ENCODE peak calls at places on chromosomes 5 and 9, in seven cellular contexts. O is CD4-positive, alpha-beta T cell; D is right atrium auricular region; G is neural crest cell; W is fibroblast of the aortic adventitia; A is type B pancreatic cell; E is foreskin fibroblast. F is an unnamed sample.

GRCh38 chr9:134887219-134887618 is 6.6 kb downstream of the FCN2 start:
- DNase-seq in O (no peak), E (no peak), G (no peak), A (no peak), D (no peak), W (no peak), F (no peak)

GRCh38 chr9:124054671-124055212 is 43.2 kb downstream of the LHX2 start:
- DNase-seq in A (no peak), E (peak), G (no peak), D (no peak), O (no peak), W (peak), F (peak)

GRCh38 chr5:57662991-57663390 is 180.4 kb upstream of the ACTBL2 start:
- DNase-seq in O (no peak), A (no peak), G (no peak), E (peak), W (peak), D (no peak), F (no peak)

GRCh38 chr9:85115473-85115872 is 445.9 kb downstream of the NTRK2 start:
- DNase-seq in G (no peak), W (no peak), E (no peak), A (no peak), D (no peak), O (no peak), F (no peak)

GRCh38 chr5:23164971-23165370 is 311.8 kb upstream of the CDH12 start:
- DNase-seq in E (no peak), O (no peak), G (no peak), D (no peak), A (no peak), W (no peak), F (no peak)

GRCh38 chr5:57486206-57486605 is 3.6 kb upstream of the ACTBL2 start:
- DNase-seq in W (no peak), A (no peak), E (no peak), G (no peak), D (no peak), O (no peak), F (no peak)

GRCh38 chr5:79055017-79055416 is 14.5 kb downstream of the DMGDH start:
- DNase-seq in G (no peak), O (no peak), A (no peak), E (no peak), D (no peak), W (no peak), F (no peak)

GRCh38 chr5:109053995-109054417 is 306.3 kb downstream of the FER start:
- DNase-seq in W (peak), E (peak), G (no peak), O (no peak), A (no peak), D (no peak), F (no peak)

GRCh38 chr9:81575976-81576375 is 113.4 kb downstream of the TLE1 start:
- DNase-seq in E (peak), D (no peak), A (no peak), W (peak), G (no peak), O (no peak), F (no peak)

GRCh38 chr5:83342475-83342874 is 129.1 kb upstream of the VCAN start:
- DNase-seq in D (no peak), E (no peak), W (peak), G (no peak), O (no peak), A (no peak), F (no peak)

GRCh38 chr5:111551569-111552275 is 39.4 kb upstream of the STARD4 start:
- DNase-seq in G (no peak), O (no peak), A (no peak), W (no peak), D (no peak), E (peak), F (no peak)

GRCh38 chr9:114207034-114207815 is 51.9 kb downstream of the COL27A1 start:
- DNase-seq in A (no peak), E (peak), G (no peak), W (no peak), O (no peak), D (no peak), F (no peak)

GRCh38 chr5:96546120-96546519 is 113.1 kb upstream of the PCSK1 start:
- DNase-seq in O (no peak), W (no peak), D (no peak), A (no peak), G (no peak), E (no peak), F (no peak)

GRCh38 chr5:180305481-180305880 is 13.6 kb upstream of the MAPK9 start:
- DNase-seq in W (no peak), G (no peak), D (no peak), E (no peak), A (no peak), O (no peak), F (no peak)

GRCh38 chr5:180787025-180787424 is 15.6 kb downstream of the MGAT1 start:
- DNase-seq in E (no peak), O (no peak), W (no peak), G (no peak), A (no peak), D (no peak), F (no peak)

GRCh38 chr5:91383956-91384300 is 811 bp upstream of the ARRDC3 start:
- DNase-seq in E (peak), G (peak), W (peak), A (no peak), O (no peak), D (no peak), F (no peak)

GRCh38 chr9:15416880-15417279 is 5.8 kb upstream of the SNAPC3 start:
- DNase-seq in W (peak), E (peak), G (no peak), D (no peak), A (no peak), O (peak), F (peak)

GRCh38 chr5:9534881-9535517 is 10.9 kb downstream of the SEMA5A start:
- DNase-seq in O (no peak), W (peak), A (no peak), D (no peak), E (no peak), G (no peak), F (no peak)

GRCh38 chr5:169656125-169656990 is 19.3 kb downstream of the DOCK2 start:
- DNase-seq in G (no peak), O (no peak), D (no peak), A (no peak), E (peak), W (peak), F (peak)

GRCh38 chr5:172412724-172413260 is 41.5 kb downstream of the SH3PXD2B start:
- DNase-seq in G (no peak), E (peak), O (no peak), D (peak), A (no peak), W (peak), F (peak)

GRCh38 chr5:80711938-80712337 is 57.2 kb upstream of the DHFR start:
- DNase-seq in A (no peak), E (peak), G (peak), O (no peak), D (no peak), W (peak), F (peak)

GRCh38 chr9:70964861-70965260 is 156.6 kb downstream of the TRPM3 start:
- DNase-seq in W (peak), E (no peak), A (no peak), D (no peak), G (no peak), O (no peak), F (no peak)

GRCh38 chr5:104909803-104910202 is 1347.2 kb upstream of the NUDT12 start:
- DNase-seq in D (no peak), O (no peak), W (no peak), A (no peak), E (no peak), G (no peak), F (no peak)

GRCh38 chr5:106827061-106827460 is 843.7 kb downstream of the EFNA5 start:
- DNase-seq in W (no peak), A (no peak), E (peak), O (no peak), G (no peak), D (no peak), F (no peak)

GRCh38 chr9:35827486-35827885 is 1.0 kb downstream of the FAM221B start:
- DNase-seq in D (no peak), A (no peak), E (peak), O (no peak), G (no peak), W (peak), F (no peak)

GRCh38 chr5:3197699-3198098 is 397.9 kb upstream of the IRX1 start:
- DNase-seq in A (no peak), W (no peak), G (peak), O (no peak), D (no peak), E (no peak), F (no peak)

GRCh38 chr9:101706929-101707328 is 31.5 kb downstream of the GRIN3A start:
- DNase-seq in D (no peak), A (no peak), G (no peak), W (no peak), O (no peak), E (no peak), F (no peak)

GRCh38 chr9:101707708-101708107 is 30.7 kb downstream of the GRIN3A start:
- DNase-seq in G (no peak), E (no peak), A (no peak), O (no peak), D (no peak), W (no peak), F (no peak)

GRCh38 chr9:101702257-101702656 is 36.2 kb downstream of the GRIN3A start:
- DNase-seq in W (no peak), E (no peak), O (no peak), D (no peak), A (no peak), G (no peak), F (no peak)

GRCh38 chr9:101706261-101706798 is 32.1 kb downstream of the GRIN3A start:
- DNase-seq in E (no peak), O (no peak), W (no peak), D (no peak), G (no peak), A (no peak), F (no peak)

GRCh38 chr9:101705135-101705661 is 33.2 kb downstream of the GRIN3A start:
- DNase-seq in W (no peak), O (peak), G (peak), A (no peak), E (no peak), D (no peak), F (peak)
- TF ChIP-seq CTCF in W (no peak), O (peak), G (peak), A (peak), E (peak), D (peak), F (peak)

GRCh38 chr9:130860458-130861316 is 25.6 kb downstream of the ABL1 start:
- DNase-seq in G (no peak), A (no peak), W (peak), O (no peak), D (peak), E (peak), F (no peak)
- TF ChIP-seq CTCF in G (no peak), A (no peak), W (peak), O (no peak), D (peak), E (peak), F (no peak)

GRCh38 chr9:87334366-87334765 is 163.3 kb upstream of the DAPK1 start:
- DNase-seq in D (no peak), W (no peak), A (no peak), O (no peak), E (no peak), G (no peak), F (no peak)

GRCh38 chr9:87336914-87337333 is 160.7 kb upstream of the DAPK1 start:
- DNase-seq in E (peak), O (no peak), D (no peak), W (peak), A (no peak), G (no peak), F (peak)

GRCh38 chr9:87338075-87338989 is 159.3 kb upstream of the DAPK1 start:
- DNase-seq in D (no peak), E (no peak), A (no peak), G (no peak), W (no peak), O (no peak), F (no peak)

GRCh38 chr9:87337335-87338074 is 160.2 kb upstream of the DAPK1 start:
- DNase-seq in G (no peak), O (no peak), W (peak), D (no peak), E (peak), A (no peak), F (no peak)

DNA sequence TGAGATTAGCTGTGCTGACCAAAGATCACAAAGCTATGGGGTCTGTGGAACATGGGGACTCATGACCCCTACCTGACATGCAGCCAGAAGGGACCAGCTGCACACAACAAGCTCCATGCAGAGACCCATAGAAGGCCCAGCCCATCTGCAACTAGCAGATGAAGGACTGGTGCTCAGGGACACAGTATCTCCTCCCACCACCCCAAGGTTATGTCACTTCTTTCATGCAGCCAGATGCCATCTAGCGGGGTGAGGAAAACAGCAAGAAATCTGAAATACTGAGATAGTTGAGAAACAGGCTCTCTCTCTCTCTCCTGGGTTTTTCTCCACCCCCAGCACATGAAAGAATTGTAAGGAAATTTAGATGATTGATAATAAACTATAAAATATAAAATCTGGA is 161.3 kb upstream of the DAPK1 start:
- DNase-seq in G (no peak), E (peak), D (no peak), A (no peak), O (no peak), W (peak), F (no peak)
- TF ChIP-seq CTCF in G (no peak), E (no peak), D (no peak), A (no peak), O (no peak), W (peak), F (no peak)

DNA sequence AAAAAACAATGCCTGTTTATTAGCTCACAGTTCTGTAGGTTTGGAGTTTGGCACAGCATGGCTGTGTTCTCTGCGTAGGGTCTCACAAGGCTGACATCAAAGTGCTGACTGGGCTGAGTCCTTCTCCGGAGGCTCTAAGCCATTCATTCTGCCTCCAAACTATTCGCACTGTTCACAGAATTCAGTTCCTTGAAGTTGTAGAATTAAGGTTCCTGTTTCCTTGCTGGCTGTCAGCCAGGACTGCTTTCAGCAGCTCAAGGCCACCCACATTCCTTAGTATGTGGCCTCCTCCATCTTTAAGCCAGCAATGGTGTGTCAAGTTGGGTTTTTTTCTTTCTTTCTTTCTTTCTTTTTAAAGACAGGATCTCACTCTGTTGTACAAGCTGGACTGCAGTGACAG is 161.9 kb downstream of the CDH6 start:
- DNase-seq in W (no peak), E (no peak), A (no peak), O (no peak), D (no peak), G (no peak), F (no peak)
- TF ChIP-seq CTCF in W (no peak), E (no peak), A (no peak), O (no peak), D (no peak), G (no peak), F (no peak)

DNA sequence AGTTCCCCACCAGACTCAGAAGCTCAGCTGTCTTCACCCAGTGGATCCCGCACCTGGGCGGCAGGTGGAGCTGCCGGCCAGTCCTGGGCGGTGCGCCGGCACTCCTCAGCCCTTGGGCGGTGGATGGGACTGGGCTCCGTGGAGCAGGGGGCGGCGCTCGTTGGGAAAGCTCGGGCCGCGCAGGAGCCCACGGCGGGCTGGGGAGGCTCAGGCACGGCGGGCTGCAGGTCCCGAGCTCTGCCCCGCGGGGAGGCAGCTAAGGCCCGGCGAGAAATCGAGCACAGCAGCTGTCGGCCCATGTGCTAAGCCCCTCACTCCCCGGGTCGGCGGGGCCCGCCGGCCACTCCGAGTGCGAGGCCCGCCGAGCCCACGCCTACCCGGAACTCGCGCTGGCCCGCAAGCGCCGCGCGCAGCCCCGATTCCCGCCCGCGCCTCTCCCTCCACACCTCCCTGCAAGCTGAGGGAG is 560.0 kb downstream of the BRINP1 start:
- DNase-seq in E (no peak), O (no peak), G (no peak), D (no peak), A (no peak), W (no peak), F (no peak)
- TF ChIP-seq CTCF in E (no peak), O (no peak), G (peak), D (no peak), A (peak), W (no peak), F (no peak)

DNA sequence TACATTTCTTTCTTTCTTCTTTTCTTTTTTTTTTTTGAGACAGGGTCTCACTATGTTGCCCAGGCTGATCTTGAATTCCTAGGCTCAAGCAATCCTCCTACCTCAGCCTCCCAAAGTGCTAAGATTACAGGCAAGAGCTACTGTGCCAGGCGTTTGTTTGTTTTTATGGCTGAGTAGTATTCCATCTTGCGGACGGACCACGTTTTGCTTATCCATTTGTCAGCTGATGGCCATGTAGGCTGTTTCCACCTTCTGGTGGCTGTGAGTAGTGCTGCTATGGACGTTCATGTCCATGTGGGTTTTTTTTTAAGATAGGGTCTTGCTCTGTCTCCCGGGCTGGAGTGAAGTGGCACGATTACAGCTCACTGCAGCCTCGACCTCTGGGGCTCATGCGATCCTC is 2.5 kb downstream of the DOK3 start:
- DNase-seq in O (no peak), G (no peak), D (no peak), E (peak), A (no peak), W (no peak), F (no peak)
- TF ChIP-seq CTCF in O (no peak), G (peak), D (peak), E (peak), A (peak), W (peak), F (no peak)

GRCh38 chr5:110496276-110496675 is 230.2 kb downstream of the TMEM232 start:
- DNase-seq in E (no peak), D (no peak), G (no peak), A (no peak), O (no peak), W (peak), F (no peak)
- TF ChIP-seq CTCF in E (no peak), D (no peak), G (no peak), A (no peak), O (no peak), W (no peak), F (no peak)

GRCh38 chr9:26261503-26262330 is 583.5 kb upstream of the TUSC1 start:
- DNase-seq in W (peak), D (no peak), E (peak), O (no peak), G (no peak), A (no peak), F (no peak)

GRCh38 chr9:26263451-26263850 is 585.2 kb upstream of the TUSC1 start:
- DNase-seq in D (no peak), W (no peak), G (no peak), O (no peak), E (no peak), A (no peak), F (no peak)

GRCh38 chr9:26266111-26266791 is 588.0 kb upstream of the TUSC1 start:
- DNase-seq in O (no peak), W (no peak), E (no peak), A (no peak), D (no peak), G (no peak), F (no peak)

GRCh38 chr9:26262431-26262830 is 584.2 kb upstream of the TUSC1 start:
- DNase-seq in A (no peak), G (no peak), W (no peak), E (peak), D (no peak), O (no peak), F (no peak)

GRCh38 chr9:26264709-26265601 is 586.7 kb upstream of the TUSC1 start:
- DNase-seq in O (no peak), E (peak), G (no peak), W (peak), D (no peak), A (no peak), F (no peak)
- TF ChIP-seq CTCF in O (no peak), E (no peak), G (no peak), W (no peak), D (no peak), A (no peak), F (no peak)